ENCODE peak calls at places on chromosomes 3 and 15, in six cellular contexts. Y is H9, N is IMR-90, D is H1, Q is mesenchymal stem cell, X is trophoblast cell. M is an unnamed sample.

GRCh38 chr3:182484184-182484583 is 309.1 kb upstream of the ATP11B start:
- DNase-seq in D (no peak), N (no peak), Q (no peak), Y (no peak), X (no peak), M (no peak)

GRCh38 chr15:72856549-72857040 is 73.0 kb upstream of the ADPGK start:
- DNase-seq in Q (no peak), X (no peak), N (no peak), Y (peak), D (no peak), M (no peak)

GRCh38 chr3:354433-354832 is 157.9 kb downstream of the CHL1 start:
- DNase-seq in Q (peak), Y (peak), X (peak), D (no peak), N (peak), M (peak)

GRCh38 chr3:117820900-117821299 is 1111.3 kb downstream of the TUSC7 start:
- DNase-seq in N (peak), Q (no peak), D (no peak), X (no peak), Y (no peak), M (no peak)

GRCh38 chr3:127456471-127457093 is 134.0 kb downstream of the TPRA1 start:
- DNase-seq in Q (peak), Y (no peak), N (peak), X (no peak), D (no peak), M (no peak)

GRCh38 chr3:63130625-63131024 is 147.5 kb upstream of the SYNPR start:
- DNase-seq in N (no peak), D (no peak), Y (no peak), X (no peak), Q (no peak), M (no peak)

GRCh38 chr15:45634442-45635190 is at the start of gene SQOR:
- DNase-seq in Y (peak), N (peak), D (no peak), Q (peak), X (peak), M (peak)

GRCh38 chr3:98977520-98977919 is 76.0 kb upstream of the DCBLD2 start:
- DNase-seq in D (no peak), X (no peak), Q (peak), Y (no peak), N (peak), M (no peak)

GRCh38 chr15:93486407-93487117 is 397.6 kb upstream of the RGMA start:
- DNase-seq in D (no peak), Q (no peak), Y (no peak), X (no peak), N (no peak), M (no peak)

GRCh38 chr3:66484106-66484857 is 16.5 kb downstream of the LRIG1 start:
- DNase-seq in N (no peak), D (no peak), Y (no peak), X (no peak), Q (no peak), M (no peak)

GRCh38 chr15:40265355-40265754 is 17.5 kb downstream of the ANKRD63 start:
- DNase-seq in Y (no peak), Q (no peak), X (no peak), D (no peak), N (no peak), M (no peak)

GRCh38 chr3:70176224-70176623 is 136.2 kb downstream of the MDFIC2 start:
- DNase-seq in D (no peak), X (no peak), Q (no peak), Y (no peak), N (no peak), M (no peak)

GRCh38 chr3:70184105-70184504 is 128.3 kb downstream of the MDFIC2 start:
- DNase-seq in X (no peak), Y (no peak), Q (no peak), N (no peak), D (no peak), M (no peak)

GRCh38 chr3:70185661-70186060 is 126.8 kb downstream of the MDFIC2 start:
- DNase-seq in Q (no peak), D (no peak), X (no peak), N (no peak), Y (no peak), M (no peak)

GRCh38 chr3:70179111-70179510 is 133.3 kb downstream of the MDFIC2 start:
- DNase-seq in Q (no peak), X (no peak), N (no peak), Y (no peak), D (no peak), M (no peak)

DNA sequence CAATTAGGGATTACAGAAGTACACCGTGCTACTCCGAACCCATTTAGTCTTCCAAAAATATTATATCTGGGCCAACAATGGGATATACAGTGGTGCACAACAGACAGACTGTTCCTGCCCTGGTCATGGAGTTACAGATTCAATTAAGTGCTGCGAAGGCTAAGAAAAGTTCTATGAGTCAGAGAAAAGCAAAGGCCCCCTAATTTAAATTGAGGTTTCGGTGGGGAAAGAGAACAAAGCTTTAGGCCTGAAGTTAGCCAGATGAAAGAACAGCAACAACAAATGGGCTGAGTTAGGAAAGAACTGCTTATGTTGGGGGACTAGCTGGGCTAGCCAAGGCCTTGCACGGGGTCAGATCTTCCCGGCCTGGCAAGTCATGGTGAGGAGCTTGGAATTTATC is 131.8 kb downstream of the MDFIC2 start:
- DNase-seq in Y (no peak), Q (no peak), X (no peak), D (no peak), N (no peak), M (no peak)
- H4K91ac ChIP-seq in Y (no peak), Q (no peak), X (no peak), D (no peak), N (no peak), M (no peak)

GRCh38 chr3:184968115-184968514 is 156.1 kb downstream of the VPS8 start:
- DNase-seq in N (no peak), D (no peak), X (no peak), Q (no peak), Y (no peak), M (no peak)
- H4K91ac ChIP-seq in N (no peak), D (no peak), X (no peak), Q (no peak), Y (no peak), M (no peak)

GRCh38 chr15:97748576-97748975 is 211.9 kb upstream of the ARRDC4 start:
- DNase-seq in Y (no peak), Q (no peak), D (no peak), N (no peak), X (no peak), M (no peak)
- H4K91ac ChIP-seq in Y (no peak), Q (no peak), D (no peak), N (no peak), X (no peak), M (no peak)

GRCh38 chr15:52180851-52181450 is 10.2 kb downstream of the GNB5 start:
- DNase-seq in D (no peak), X (peak), Q (no peak), Y (no peak), N (no peak), M (no peak)
- H4K91ac ChIP-seq in D (no peak), X (no peak), Q (no peak), Y (no peak), N (no peak), M (no peak)

DNA sequence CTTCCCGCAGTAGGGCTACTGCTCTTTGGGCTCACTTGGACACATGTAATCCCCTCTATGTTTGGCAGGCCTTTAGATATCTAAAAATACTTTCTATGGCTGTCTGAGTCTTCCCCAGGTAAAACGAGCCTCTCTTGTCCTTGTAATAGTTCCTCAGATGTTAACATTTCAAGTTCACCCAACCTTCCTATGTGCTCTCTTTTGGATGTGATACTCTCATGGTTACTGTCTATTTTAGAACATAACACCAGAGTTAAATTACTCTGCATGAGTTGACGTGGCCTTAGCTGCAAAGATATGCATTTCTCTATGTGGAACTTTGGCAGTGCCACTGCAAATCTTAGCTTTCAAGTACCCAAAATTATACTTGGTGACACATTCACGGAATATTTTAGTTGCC is 31.9 kb upstream of the CSPG5 start:
- DNase-seq in X (no peak), Y (no peak), N (no peak), Q (no peak), D (no peak), M (no peak)
- H4K91ac ChIP-seq in X (no peak), Y (no peak), N (no peak), Q (no peak), D (no peak), M (no peak)

GRCh38 chr3:196996454-196997265 is 28.0 kb upstream of the PIGZ start:
- DNase-seq in N (no peak), Y (peak), X (no peak), D (no peak), Q (no peak), M (no peak)

GRCh38 chr3:196995646-196996355 is 27.2 kb upstream of the PIGZ start:
- DNase-seq in Y (no peak), D (no peak), Q (no peak), X (no peak), N (peak), M (no peak)

GRCh38 chr3:196998966-196999760 is 30.5 kb downstream of the MELTF start:
- DNase-seq in X (no peak), Q (no peak), Y (peak), D (no peak), N (no peak), M (no peak)

GRCh38 chr3:196995027-196995426 is 26.4 kb upstream of the PIGZ start:
- DNase-seq in Y (no peak), D (no peak), N (no peak), X (no peak), Q (no peak), M (no peak)

GRCh38 chr3:196997311-196997710 is 28.7 kb upstream of the PIGZ start:
- DNase-seq in D (no peak), X (no peak), N (no peak), Y (peak), Q (no peak), M (no peak)
- H4K91ac ChIP-seq in D (no peak), X (no peak), N (no peak), Y (no peak), Q (no peak), M (no peak)

M was measured in neuronal stem cell.